ENCODE peak calls at places on chromosomes 12 and 14, in five cellular contexts. V is HCT116; A is lower lobe of right lung; G is uterus; Z is naive thymus-derived CD4-positive, alpha-beta T cell. P is an unnamed sample. For H3K4me1, the result is how much of the 10 kb centered on the place peaks cover.

GRCh38 chr14:45716506-45716905 is 463.5 kb upstream of the MIS18BP1 start:
- DNase-seq in A (no peak), V (no peak), Z (no peak), G (no peak), P (no peak)

GRCh38 chr12:92020983-92021664 is 124.5 kb downstream of the BTG1 start:
- DNase-seq in A (no peak), G (no peak), Z (no peak), V (no peak), P (no peak)

GRCh38 chr12:96047621-96048211 is 12.3 kb upstream of the LTA4H start:
- DNase-seq in A (peak), Z (peak), V (peak), G (no peak), P (no peak)

GRCh38 chr12:116455540-116456306 is 103.5 kb upstream of the MAP1LC3B2 start:
- DNase-seq in V (peak), G (peak), A (no peak), Z (no peak), P (no peak)

GRCh38 chr12:54759751-54760150 is 94.6 kb upstream of the MUCL1 start:
- DNase-seq in V (peak), Z (peak), A (no peak), G (no peak), P (no peak)

GRCh38 chr12:109926488-109927210 is 26.6 kb downstream of the TCHP start:
- DNase-seq in Z (no peak), G (no peak), A (no peak), V (no peak), P (no peak)

GRCh38 chr12:12528361-12529092 is 34.1 kb downstream of the DUSP16 start:
- DNase-seq in Z (no peak), A (no peak), G (no peak), V (no peak), P (no peak)

GRCh38 chr12:131131077-131131807 is 177.5 kb downstream of the ADGRD1 start:
- DNase-seq in G (no peak), V (no peak), A (no peak), Z (no peak), P (no peak)

GRCh38 chr12:107377596-107378385 is 284.4 kb upstream of the CRY1 start:
- DNase-seq in G (no peak), Z (no peak), A (no peak), V (no peak), P (no peak)

GRCh38 chr12:21456291-21456780 is 18.9 kb downstream of the PYROXD1 start:
- DNase-seq in A (no peak), Z (peak), V (no peak), G (no peak), P (peak)

GRCh38 chr12:19689801-19690472 is 250.6 kb downstream of the AEBP2 start:
- DNase-seq in V (peak), G (no peak), A (no peak), Z (no peak), P (no peak)

GRCh38 chr12:105911966-105912365 is 226.8 kb downstream of the NUAK1 start:
- DNase-seq in A (no peak), G (no peak), Z (no peak), V (no peak), P (no peak)

GRCh38 chr12:23855813-23856212 is 93.7 kb downstream of the SOX5 start:
- DNase-seq in Z (no peak), G (no peak), A (no peak), V (no peak), P (no peak)

GRCh38 chr12:95956557-95957145 is 13.5 kb downstream of the AMDHD1 start:
- DNase-seq in V (no peak), G (no peak), Z (no peak), A (no peak), P (no peak)

GRCh38 chr14:49492151-49492550 is 94.0 kb downstream of the RPS29 start:
- DNase-seq in G (no peak), A (no peak), Z (no peak), V (no peak), P (no peak)

GRCh38 chr14:51473808-51474207 is 177.9 kb upstream of the FRMD6 start:
- DNase-seq in V (no peak), A (no peak), Z (no peak), G (no peak), P (no peak)

GRCh38 chr12:132723015-132723763 is 12.5 kb downstream of the PGAM5 start:
- DNase-seq in A (no peak), G (no peak), Z (no peak), V (no peak), P (no peak)

GRCh38 chr12:12008931-12009611 is 61.7 kb upstream of the BCL2L14 start:
- DNase-seq in A (no peak), G (no peak), V (no peak), Z (peak), P (peak)

GRCh38 chr12:851343-851742 is 98.2 kb downstream of the RAD52 start:
- DNase-seq in G (no peak), A (no peak), Z (no peak), V (no peak), P (no peak)

GRCh38 chr14:69260246-69260978 is 454 bp downstream of the GALNT16 start:
- DNase-seq in A (no peak), G (no peak), V (no peak), Z (no peak), P (no peak)
- H3K4me1 ChIP-seq in A (under half), G (under half), V (under half), Z (under half), P (under half)

GRCh38 chr14:95453713-95453980 is 62.8 kb downstream of the SYNE3 start:
- DNase-seq in A (no peak), Z (no peak), G (no peak), V (no peak), P (no peak)
- H3K4me3 ChIP-seq in A (no peak), Z (no peak), G (no peak), V (no peak), P (no peak)

GRCh38 chr14:81323094-81323493 is 77.0 kb downstream of the STON2 start:
- DNase-seq in A (no peak), Z (no peak), G (no peak), V (no peak), P (no peak)
- H3K4me1 ChIP-seq in A (under half), Z (under half), G (under half), V (under half), P (under half)

GRCh38 chr14:68788275-68789001 is 4.4 kb downstream of the ZFP36L1 start:
- DNase-seq in G (no peak), A (no peak), V (no peak), Z (no peak), P (no peak)
- H3K4me3 ChIP-seq in G (peak), A (peak), V (no peak), Z (peak), P (peak)

GRCh38 chr12:39413836-39414771 is 28.8 kb downstream of the KIF21A start:
- DNase-seq in A (no peak), G (no peak), Z (no peak), V (no peak), P (no peak)

GRCh38 chr12:39419471-39419870 is 23.4 kb downstream of the KIF21A start:
- DNase-seq in V (no peak), A (no peak), Z (no peak), G (no peak), P (no peak)

GRCh38 chr12:39417916-39418315 is 25.0 kb downstream of the KIF21A start:
- DNase-seq in Z (no peak), V (no peak), A (no peak), G (no peak), P (no peak)

GRCh38 chr12:39420043-39420442 is 22.9 kb downstream of the KIF21A start:
- DNase-seq in V (no peak), A (no peak), Z (no peak), G (no peak), P (no peak)
- H3K4me1 ChIP-seq in V (under half), A (under half), Z (under half), G (under half), P (under half)

GRCh38 chr12:6927379-6927991 is at the start of gene ATN1:
- DNase-seq in G (peak), Z (peak), V (no peak), A (peak), P (no peak)

GRCh38 chr12:6932766-6933165 is 5.0 kb downstream of the ATN1 start:
- DNase-seq in Z (peak), G (no peak), A (no peak), V (no peak), P (no peak)

GRCh38 chr12:6928703-6929407 is 1.1 kb downstream of the ATN1 start:
- DNase-seq in V (no peak), G (no peak), Z (no peak), A (no peak), P (no peak)

GRCh38 chr12:6927999-6928702 is 392 bp downstream of the ATN1 start:
- DNase-seq in A (no peak), Z (no peak), G (peak), V (no peak), P (no peak)

DNA sequence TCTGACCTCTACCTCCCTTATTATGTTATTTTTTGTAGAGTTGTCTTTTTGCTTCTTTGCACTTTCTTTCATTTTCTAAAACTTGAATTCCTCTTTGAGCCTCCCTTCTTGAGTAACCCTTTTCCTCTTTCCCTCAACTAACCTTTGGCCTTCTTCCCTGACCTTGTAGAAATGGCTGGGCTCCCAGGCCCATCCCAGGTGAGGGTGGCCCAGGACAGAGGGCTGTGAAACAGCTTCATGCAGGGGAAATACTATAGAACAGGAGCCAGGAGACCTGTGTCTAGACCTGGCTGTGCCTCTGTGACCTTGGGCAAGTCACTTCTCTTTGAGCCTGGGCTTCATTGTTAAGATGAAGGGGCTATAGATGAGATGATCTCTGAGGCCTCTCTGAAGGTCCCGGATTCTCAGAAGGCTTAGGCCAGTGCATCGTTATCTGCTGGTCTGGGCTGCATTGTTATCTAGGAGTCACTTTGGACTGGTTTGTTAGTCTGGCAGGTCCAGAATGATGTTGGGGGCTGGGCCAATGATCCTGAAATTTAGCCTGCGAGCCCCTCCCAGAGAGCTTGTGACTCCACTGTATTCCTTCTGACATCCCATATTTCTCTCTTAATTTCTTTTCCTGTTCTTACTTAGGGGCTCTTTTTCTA is 2.2 kb downstream of the ATN1 start:
- DNase-seq in G (no peak), Z (no peak), A (no peak), V (no peak), P (no peak)
- H3K4me3 ChIP-seq in G (peak), Z (no peak), A (peak), V (no peak), P (no peak)